ENCODE peak calls at places on chromosomes 1 and 21, in eight cellular contexts. G is CD8-positive, alpha-beta T cell; M is cardiac fibroblast; Y is stomach; W is mucosa of descending colon; D is RWPE1; T is neural crest cell; H is AG04450. Q is an unnamed sample.

GRCh38 chr21:32558131-32558530 is 27.2 kb downstream of the TCP10L start:
- DNase-seq in Y (no peak), M (no peak), H (no peak), T (no peak), W (no peak), D (no peak), G (no peak), Q (no peak)

GRCh38 chr21:36126166-36126565 is 8.7 kb upstream of the CBR3 start:
- DNase-seq in G (no peak), Y (peak), W (peak), M (no peak), T (no peak), H (no peak), D (no peak), Q (peak)

GRCh38 chr1:210496063-210496462 is 167.4 kb downstream of the HHAT start:
- DNase-seq in M (peak), W (no peak), H (peak), D (no peak), G (no peak), Y (no peak), T (no peak), Q (peak)

GRCh38 chr1:34590211-34590623 is 164.6 kb upstream of the GJB5 start:
- DNase-seq in D (peak), T (no peak), M (no peak), H (no peak), Y (no peak), G (no peak), W (no peak), Q (no peak)

GRCh38 chr1:172163479-172164215 is 256.8 kb upstream of the C1orf105 start:
- DNase-seq in G (no peak), W (no peak), D (no peak), M (peak), Y (no peak), T (no peak), H (no peak), Q (no peak)

GRCh38 chr21:20814090-20814489 is 184.1 kb upstream of the NCAM2 start:
- DNase-seq in M (no peak), T (no peak), W (no peak), Y (no peak), G (no peak), D (no peak), H (no peak), Q (no peak)

GRCh38 chr1:18936814-18937481 is 19.5 kb downstream of the IFFO2 start:
- DNase-seq in G (no peak), H (no peak), Y (no peak), T (no peak), M (no peak), W (no peak), D (no peak), Q (no peak)

GRCh38 chr1:51086496-51087271 is 15.3 kb upstream of the C1orf185 start:
- DNase-seq in D (no peak), W (no peak), Y (no peak), G (no peak), T (no peak), H (no peak), M (no peak), Q (no peak)

GRCh38 chr1:164619006-164619784 is 60.2 kb downstream of the PBX1 start:
- DNase-seq in G (no peak), M (no peak), H (no peak), T (no peak), Y (no peak), D (no peak), W (no peak), Q (no peak)

GRCh38 chr1:238927899-238928298 is 458.5 kb upstream of the CHRM3 start:
- DNase-seq in D (no peak), G (no peak), W (no peak), H (no peak), M (no peak), T (no peak), Y (no peak), Q (no peak)

GRCh38 chr1:154534263-154534844 is 24.1 kb downstream of the UBE2Q1 start:
- DNase-seq in M (peak), D (peak), G (no peak), Y (peak), W (peak), H (no peak), T (no peak), Q (no peak)

GRCh38 chr21:32256226-32256625 is 22.6 kb downstream of the MIS18A start:
- DNase-seq in T (no peak), H (no peak), D (no peak), G (no peak), M (no peak), Y (no peak), W (no peak), Q (no peak)

GRCh38 chr1:98737835-98738234 is 76.3 kb downstream of the SNX7 start:
- DNase-seq in W (no peak), Y (no peak), D (no peak), M (no peak), T (no peak), H (no peak), G (no peak), Q (no peak)

GRCh38 chr1:173960625-173961024 is 43.5 kb upstream of the SERPINC1 start:
- DNase-seq in G (no peak), M (no peak), D (no peak), H (no peak), Y (no peak), W (no peak), T (no peak), Q (no peak)

GRCh38 chr1:45325816-45326506 is 734 bp upstream of the HPDL start:
- DNase-seq in H (no peak), T (no peak), Y (peak), D (no peak), G (no peak), M (no peak), W (no peak), Q (no peak)

GRCh38 chr1:94600556-94600955 is 59.0 kb upstream of the F3 start:
- DNase-seq in T (no peak), D (no peak), Y (no peak), H (no peak), M (no peak), W (no peak), G (no peak), Q (no peak)

GRCh38 chr1:33429846-33430750 is 797 bp downstream of the PHC2 start:
- DNase-seq in G (no peak), T (peak), D (no peak), Y (peak), H (no peak), M (peak), W (peak), Q (no peak)

GRCh38 chr1:51915958-51916357 is 37.4 kb upstream of the NRDC start:
- DNase-seq in G (no peak), W (no peak), D (no peak), M (no peak), T (no peak), Y (no peak), H (no peak), Q (no peak)

GRCh38 chr1:209363112-209363511 is 220.4 kb upstream of the CAMK1G start:
- DNase-seq in G (no peak), M (no peak), T (no peak), H (no peak), Y (no peak), W (peak), D (no peak), Q (no peak)

GRCh38 chr1:2108213-2108876 is 58.1 kb downstream of the PRKCZ start:
- DNase-seq in H (peak), D (no peak), T (peak), G (no peak), Y (no peak), M (peak), W (no peak), Q (peak)

GRCh38 chr21:33230518-33231324 is 983 bp downstream of the IFNAR2 start:
- DNase-seq in G (peak), H (no peak), D (peak), W (peak), T (peak), Y (no peak), M (peak), Q (peak)

GRCh38 chr21:16159213-16159970 is 429.6 kb downstream of the USP25 start:
- DNase-seq in T (no peak), G (no peak), D (no peak), W (no peak), M (no peak), Y (no peak), H (peak), Q (peak)

DNA sequence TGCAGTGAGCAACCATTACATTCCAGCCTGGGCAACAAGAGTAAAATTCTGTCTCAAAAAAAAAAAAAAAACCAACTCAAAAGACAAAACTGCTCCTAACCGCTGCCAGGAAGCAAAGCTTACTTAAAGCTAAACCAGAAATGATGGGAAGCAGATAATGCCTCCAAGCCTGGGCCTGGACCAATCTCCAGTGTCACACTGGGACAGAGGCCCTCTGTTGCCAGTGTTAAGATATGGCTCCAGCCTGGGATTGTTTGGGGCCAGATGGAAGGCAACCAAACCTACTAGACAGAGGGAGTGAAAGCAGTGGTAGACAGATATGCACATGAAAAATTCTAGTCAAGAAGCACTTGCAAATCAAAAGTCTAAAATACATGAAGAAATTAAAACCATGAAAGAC is 36.9 kb downstream of the NSL1 start:
- DNase-seq in G (no peak), D (no peak), M (no peak), W (no peak), Y (no peak), H (no peak), T (no peak), Q (peak)
- TF ChIP-seq CTCF in G (no peak), D (no peak), M (no peak), W (no peak), Y (no peak), H (no peak), T (no peak), Q (no peak)

GRCh38 chr21:42669069-42669468 is 15.6 kb downstream of the PDE9A start:
- DNase-seq in M (peak), D (no peak), Y (no peak), G (no peak), H (no peak), W (peak), T (no peak), Q (no peak)
- TF ChIP-seq CTCF in M (peak), D (no peak), Y (no peak), G (no peak), H (no peak), W (no peak), T (no peak), Q (no peak)

DNA sequence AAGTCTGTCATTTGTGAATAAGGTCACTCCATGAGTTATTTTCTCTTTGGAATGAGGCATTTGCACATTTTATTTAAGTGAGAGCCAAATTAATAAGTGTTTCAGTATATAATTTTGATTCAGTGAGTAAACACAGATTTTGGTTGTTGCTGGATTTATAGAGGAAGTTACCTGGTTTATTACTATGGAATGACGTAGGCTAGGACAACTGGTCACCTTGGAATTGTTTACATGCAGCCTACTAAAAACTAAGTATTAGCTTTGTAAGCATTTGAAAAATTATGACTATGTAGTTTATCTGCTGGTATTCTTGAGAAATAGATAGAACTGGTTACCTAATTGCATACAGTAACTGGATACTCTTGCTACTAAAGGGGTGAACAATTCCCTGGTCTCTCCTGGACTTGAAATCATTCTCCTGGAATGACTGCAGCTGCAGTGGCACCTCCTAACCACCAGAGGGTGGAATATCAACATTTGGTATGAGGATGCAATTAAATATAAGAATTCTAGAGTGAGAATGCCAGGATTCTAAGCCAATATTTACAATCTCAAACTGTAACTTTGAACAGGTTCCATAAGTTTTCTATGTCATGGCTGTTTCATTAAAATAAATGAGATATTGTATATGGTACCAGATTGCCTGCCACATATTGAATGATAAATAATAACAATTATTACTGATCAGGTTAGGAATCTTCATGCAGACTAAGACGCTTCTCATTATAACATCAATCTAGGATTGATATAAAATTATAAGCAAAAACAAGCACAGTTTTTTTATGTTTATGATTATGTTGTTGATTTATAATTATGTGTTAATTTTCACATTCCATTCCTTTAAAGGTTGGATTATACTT is 3.5 kb upstream of the KRTAP27-1 start:
- DNase-seq in T (peak), M (peak), G (no peak), Y (peak), W (peak), D (peak), H (no peak), Q (peak)
- TF ChIP-seq CTCF in T (peak), M (peak), G (peak), Y (no peak), W (peak), D (peak), H (peak), Q (peak)

GRCh38 chr1:46996659-46997281 is 26.7 kb upstream of the CYP4X1 start:
- DNase-seq in G (no peak), D (no peak), W (no peak), M (no peak), Y (no peak), T (no peak), H (no peak), Q (no peak)

GRCh38 chr1:46991083-46991923 is 32.2 kb upstream of the CYP4X1 start:
- DNase-seq in T (no peak), D (no peak), G (no peak), Y (no peak), M (no peak), H (no peak), W (peak), Q (no peak)
- TF ChIP-seq CTCF in T (peak), D (peak), G (no peak), Y (no peak), M (no peak), H (no peak), W (no peak), Q (no peak)

GRCh38 chr1:162941024-162941423 is 80.0 kb upstream of the CCDC190 start:
- DNase-seq in D (no peak), H (no peak), T (no peak), G (no peak), Y (no peak), M (no peak), W (no peak), Q (no peak)
- TF ChIP-seq CTCF in D (no peak), H (no peak), T (no peak), G (no peak), Y (no peak), M (no peak), W (no peak), Q (no peak)

DNA sequence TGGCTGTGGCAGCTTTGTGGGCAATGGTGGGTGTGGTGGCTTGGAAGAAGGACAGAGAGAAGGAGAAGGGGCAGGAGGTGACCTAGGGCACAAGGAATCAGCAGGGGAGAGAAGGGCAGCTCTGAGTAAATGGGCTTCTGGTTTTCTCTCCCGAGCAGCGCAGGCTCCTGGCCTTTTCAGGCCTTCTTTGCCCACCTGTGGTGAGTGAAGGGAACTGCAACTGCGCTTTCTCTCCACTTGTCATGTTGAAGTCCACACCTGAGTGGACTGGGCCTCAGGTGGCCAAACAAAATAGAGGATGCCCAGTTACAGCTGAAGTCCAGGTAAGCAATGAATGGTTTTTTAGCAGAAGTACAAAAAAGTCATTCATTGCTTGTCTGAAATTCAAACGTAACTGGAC is 29.4 kb upstream of the KCNA10 start:
- DNase-seq in H (no peak), W (peak), Y (peak), M (peak), T (no peak), D (peak), G (no peak), Q (peak)
- TF ChIP-seq CTCF in H (peak), W (no peak), Y (no peak), M (peak), T (peak), D (peak), G (no peak), Q (peak)

GRCh38 chr1:88029142-88029541 is 654.9 kb upstream of the PKN2 start:
- DNase-seq in D (no peak), W (peak), T (no peak), Y (no peak), G (no peak), M (peak), H (no peak), Q (no peak)
- TF ChIP-seq CTCF in D (no peak), W (no peak), T (no peak), Y (no peak), G (no peak), M (peak), H (peak), Q (no peak)

GRCh38 chr1:175434268-175434860 is 241.8 kb upstream of the KIAA0040 start:
- DNase-seq in Y (no peak), G (no peak), D (no peak), W (no peak), T (no peak), H (no peak), M (no peak), Q (no peak)
- TF ChIP-seq CTCF in Y (no peak), G (no peak), D (no peak), W (no peak), T (peak), H (no peak), M (peak), Q (no peak)

GRCh38 chr1:176471338-176472121 is 8.6 kb downstream of the PAPPA2 start:
- DNase-seq in T (no peak), Y (no peak), W (no peak), M (no peak), H (no peak), G (no peak), D (no peak), Q (no peak)

GRCh38 chr1:176469450-176469985 is 6.5 kb downstream of the PAPPA2 start:
- DNase-seq in H (no peak), T (no peak), Y (no peak), M (no peak), G (no peak), D (no peak), W (no peak), Q (no peak)

GRCh38 chr1:176462671-176463225 is at the start of gene PAPPA2:
- DNase-seq in M (no peak), T (no peak), D (no peak), H (no peak), G (no peak), W (no peak), Y (no peak), Q (no peak)

GRCh38 chr1:176461576-176461975 is 1.4 kb upstream of the PAPPA2 start:
- DNase-seq in T (no peak), D (no peak), M (no peak), G (no peak), H (no peak), W (no peak), Y (no peak), Q (no peak)

GRCh38 chr1:176466514-176466913 is 3.5 kb downstream of the PAPPA2 start:
- DNase-seq in D (peak), Y (no peak), T (no peak), W (no peak), M (no peak), G (no peak), H (no peak), Q (no peak)
- TF ChIP-seq CTCF in D (no peak), Y (no peak), T (peak), W (no peak), M (no peak), G (no peak), H (peak), Q (no peak)